ENCODE peak calls at places on chromosomes 5 and 9, in four cellular contexts. I is Karpas-422, L is SK-N-SH, V is PC-3. D is an unnamed sample. For H3K9me2 and H3K27me3, the result is how much of the 10 kb centered on the place peaks cover.

GRCh38 chr5:66840527-66841013 is 244.4 kb downstream of the MAST4 start:
- DNase-seq in V (peak), L (no peak), I (no peak), D (no peak)

GRCh38 chr5:66891184-66891925 is 295.2 kb downstream of the MAST4 start:
- DNase-seq in I (no peak), L (no peak), V (peak), D (peak)

GRCh38 chr5:160245506-160246100 is 16.3 kb downstream of the FABP6 start:
- DNase-seq in V (no peak), L (peak), I (no peak), D (no peak)

GRCh38 chr9:110030632-110031031 is 177.3 kb downstream of the C9orf152 start:
- DNase-seq in L (no peak), V (no peak), I (no peak), D (peak)

GRCh38 chr9:136567651-136568287 is 21.9 kb upstream of the NOTCH1 start:
- DNase-seq in V (peak), L (no peak), I (peak), D (peak)

GRCh38 chr9:126061575-126061974 is 265.1 kb upstream of the MVB12B start:
- DNase-seq in L (no peak), V (no peak), I (no peak), D (no peak)

GRCh38 chr5:15598294-15598902 is 98.4 kb downstream of the FBXL7 start:
- DNase-seq in L (no peak), I (peak), V (peak), D (peak)

GRCh38 chr5:28809811-28810750 is 1771.7 kb upstream of the CDH9 start:
- DNase-seq in V (no peak), I (no peak), L (peak), D (no peak)

GRCh38 chr5:168282120-168282519 is 9.3 kb upstream of the WWC1 start:
- DNase-seq in I (no peak), V (no peak), L (no peak), D (peak)

GRCh38 chr5:80799041-80799440 is 144.3 kb upstream of the DHFR start:
- DNase-seq in V (no peak), L (no peak), I (no peak), D (no peak)

GRCh38 chr9:30078195-30078594 is 2306.2 kb upstream of the ACO1 start:
- DNase-seq in L (no peak), I (no peak), V (no peak), D (no peak)

GRCh38 chr5:157497875-157498611 is 38.0 kb downstream of the NIPAL4 start:
- DNase-seq in L (peak), V (no peak), I (no peak), D (no peak)

GRCh38 chr9:9771314-9771713 is 841.5 kb downstream of the PTPRD start:
- DNase-seq in I (no peak), L (no peak), V (no peak), D (no peak)

GRCh38 chr9:18692240-18692639 is 218.3 kb downstream of the ADAMTSL1 start:
- DNase-seq in I (no peak), V (no peak), L (no peak), D (no peak)

GRCh38 chr5:1917830-1918487 is 35.2 kb upstream of the IRX4 start:
- DNase-seq in I (no peak), V (peak), L (no peak), D (no peak)

GRCh38 chr9:37105169-37105750 is 15.1 kb upstream of the ZCCHC7 start:
- DNase-seq in I (no peak), V (no peak), L (no peak), D (peak)
- H3K9ac ChIP-seq in I (no peak), V (no peak), L (no peak), D (no peak)

GRCh38 chr9:82894961-82895902 is 167.7 kb downstream of the RASEF start:
- DNase-seq in I (no peak), L (peak), V (no peak), D (no peak)
- H3K9me2 ChIP-seq in I (under half), L (under half), V (under half), D (under half)

DNA sequence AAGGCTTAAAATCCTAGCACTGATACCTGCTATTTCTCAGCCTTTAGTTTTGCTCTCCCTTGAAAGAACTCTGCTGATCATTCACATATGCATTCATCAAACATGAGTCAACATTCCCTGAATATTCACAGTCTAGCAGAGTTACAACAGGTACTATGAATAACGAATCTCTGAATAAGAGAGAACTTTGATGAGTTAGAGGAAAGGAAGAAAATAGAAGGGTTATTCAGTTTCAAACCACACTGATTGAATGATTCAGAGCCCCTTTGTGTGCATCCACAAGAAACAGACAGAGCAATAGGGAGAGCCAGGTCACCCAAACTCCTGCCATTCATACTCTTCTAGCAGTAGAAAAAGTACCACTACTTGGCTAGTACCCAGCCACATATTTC is 36.0 kb downstream of the FOXD1 start:
- DNase-seq in V (peak), I (no peak), L (no peak), D (peak)
- H3K27me3 ChIP-seq in V (under half), I (under half), L (under half), D (under half)

GRCh38 chr9:21804336-21804735 is 1.9 kb downstream of the MTAP start:
- DNase-seq in L (no peak), I (no peak), V (no peak), D (no peak)
- H3K9ac ChIP-seq in L (peak), I (peak), V (peak), D (peak)

DNA sequence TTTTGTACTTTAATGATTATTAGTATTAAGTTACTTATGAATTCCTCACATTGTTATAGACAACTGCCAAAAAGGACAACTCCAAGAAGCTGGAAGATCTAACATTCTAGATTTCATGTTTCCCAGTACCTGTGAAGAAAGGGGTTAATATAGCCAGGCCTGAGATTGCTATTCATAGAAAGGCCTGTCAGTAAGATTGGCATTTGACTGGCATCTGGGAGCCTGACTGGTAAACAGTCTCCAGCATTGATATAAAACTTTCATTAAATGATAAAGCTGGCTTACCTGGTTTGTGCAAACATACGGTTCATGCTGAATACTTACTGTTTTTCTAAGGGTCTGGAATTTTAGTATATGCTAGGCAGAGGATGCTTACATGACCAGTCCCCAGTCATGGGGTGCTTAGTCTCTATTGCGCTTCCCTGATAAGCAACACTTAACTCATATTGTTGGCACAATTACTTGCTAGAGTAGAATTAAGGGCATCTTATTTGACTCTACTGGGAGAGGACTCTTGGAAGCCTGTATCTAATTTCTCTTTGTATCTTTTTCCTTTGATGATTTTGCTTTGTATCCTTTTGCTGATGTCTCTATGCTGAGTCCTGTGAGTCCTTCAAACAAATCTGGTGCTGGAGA is 340.4 kb upstream of the SEMA6A start:
- DNase-seq in V (no peak), L (no peak), I (no peak), D (no peak)
- H3K9me2 ChIP-seq in V (under half), L (under half), I (under half), D (under half)

GRCh38 chr9:117718701-117719100 is 14.5 kb downstream of the TLR4 start:
- DNase-seq in L (no peak), V (no peak), I (no peak), D (peak)

GRCh38 chr9:117718085-117718484 is 13.9 kb downstream of the TLR4 start:
- DNase-seq in V (no peak), I (peak), L (no peak), D (peak)

GRCh38 chr9:117714282-117714681 is 10.1 kb downstream of the TLR4 start:
- DNase-seq in I (no peak), L (no peak), V (no peak), D (no peak)

GRCh38 chr9:117719161-117719560 is 15.0 kb downstream of the TLR4 start:
- DNase-seq in L (no peak), V (no peak), I (no peak), D (no peak)

GRCh38 chr9:117715411-117715989 is 11.3 kb downstream of the TLR4 start:
- DNase-seq in V (no peak), L (no peak), I (no peak), D (peak)
- H3K27me3 ChIP-seq in V (under half), L (under half), I (under half), D (under half)

DNA sequence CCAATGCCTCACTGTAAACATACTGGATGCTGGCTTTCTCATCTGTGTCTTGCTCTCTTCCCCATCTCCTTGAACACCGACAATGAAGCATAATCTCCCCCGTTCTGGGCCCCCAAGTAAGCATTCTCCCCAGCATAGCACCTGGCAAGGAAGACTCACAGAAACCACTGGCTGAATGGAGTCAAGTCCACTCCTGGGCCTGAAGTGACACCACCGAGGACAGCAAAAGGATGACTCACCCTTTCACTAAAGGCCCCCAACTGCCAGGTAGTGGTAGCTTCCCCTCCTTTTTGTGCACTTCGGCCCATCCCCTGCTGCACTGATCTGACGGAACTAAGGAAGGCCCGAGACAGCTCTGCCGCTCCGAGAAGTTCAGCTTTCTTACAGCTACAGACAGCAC is 9.4 kb downstream of the VDAC1 start:
- DNase-seq in I (peak), V (no peak), L (no peak), D (peak)
- H3K9ac ChIP-seq in I (no peak), V (no peak), L (no peak), D (peak)

DNA sequence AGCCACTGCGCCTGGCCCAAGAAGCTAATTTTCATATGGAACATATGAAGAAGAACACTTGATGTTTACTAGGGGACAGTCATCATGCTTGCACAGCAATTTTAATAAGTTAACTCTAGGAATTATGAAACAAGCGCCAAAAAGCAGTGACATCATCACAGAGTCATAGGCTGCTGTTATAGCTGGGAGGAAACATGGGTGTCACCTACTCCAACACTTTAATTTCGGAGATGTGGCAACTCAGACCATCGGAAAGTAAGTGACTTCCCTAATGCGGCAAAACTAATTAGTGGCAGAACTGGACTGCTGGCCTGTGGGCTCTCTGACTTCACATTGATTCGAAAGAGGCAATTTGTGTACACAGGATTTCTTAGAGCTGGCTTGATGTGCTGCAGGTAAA is 38.1 kb upstream of the EQTN start:
- DNase-seq in V (no peak), I (no peak), L (no peak), D (no peak)
- H3K9me2 ChIP-seq in V (under half), I (under half), L (under half), D (under half)

GRCh38 chr9:93952119-93952783 is 2.9 kb downstream of the BARX1 start:
- DNase-seq in I (no peak), L (peak), V (no peak), D (no peak)

GRCh38 chr9:93951655-93952118 is 3.5 kb downstream of the BARX1 start:
- DNase-seq in V (no peak), L (peak), I (no peak), D (no peak)

GRCh38 chr9:93953492-93954435 is 1.4 kb downstream of the BARX1 start:
- DNase-seq in L (peak), I (no peak), V (no peak), D (no peak)

GRCh38 chr9:93954436-93955355 is at the start of gene BARX1:
- DNase-seq in L (peak), I (no peak), V (no peak), D (no peak)

DNA sequence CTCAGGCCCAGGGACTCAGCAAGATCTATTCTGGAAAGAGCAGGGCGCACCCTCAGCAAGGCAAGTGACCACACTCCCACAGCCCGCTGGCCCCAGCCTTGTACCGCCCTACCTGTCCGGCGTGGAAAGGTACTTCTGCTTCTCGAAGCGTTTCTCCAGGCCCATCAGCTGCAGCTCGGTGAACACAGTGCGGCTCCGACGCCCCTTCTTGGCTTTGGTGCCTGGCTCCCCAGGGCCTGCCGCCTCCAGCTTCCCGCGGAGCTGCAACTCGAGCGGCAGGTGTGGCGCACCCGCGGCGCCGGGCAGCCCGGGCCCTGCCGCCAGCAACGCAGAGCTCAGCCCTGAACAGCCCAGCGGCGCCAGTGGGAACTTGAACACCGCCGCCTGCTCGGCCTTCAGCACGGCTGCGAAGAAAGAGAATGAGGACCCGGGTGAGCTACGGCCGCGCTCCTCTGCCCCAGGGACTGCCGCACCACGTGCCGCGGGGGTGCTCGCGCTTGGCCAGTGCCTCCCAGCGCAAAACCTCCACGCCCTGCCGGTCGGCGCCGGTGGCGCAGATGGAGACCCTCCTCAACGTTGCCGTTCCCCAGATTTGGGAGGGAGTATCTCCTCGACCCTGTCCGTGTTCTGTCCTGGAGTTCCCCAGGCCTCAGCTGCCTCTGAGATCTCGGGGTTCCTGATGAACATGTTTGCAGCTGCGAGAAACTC is 2.2 kb downstream of the BARX1 start:
- DNase-seq in L (peak), I (no peak), V (no peak), D (no peak)
- H3K27me3 ChIP-seq in L (half or more), I (under half), V (under half), D (half or more)

DNA sequence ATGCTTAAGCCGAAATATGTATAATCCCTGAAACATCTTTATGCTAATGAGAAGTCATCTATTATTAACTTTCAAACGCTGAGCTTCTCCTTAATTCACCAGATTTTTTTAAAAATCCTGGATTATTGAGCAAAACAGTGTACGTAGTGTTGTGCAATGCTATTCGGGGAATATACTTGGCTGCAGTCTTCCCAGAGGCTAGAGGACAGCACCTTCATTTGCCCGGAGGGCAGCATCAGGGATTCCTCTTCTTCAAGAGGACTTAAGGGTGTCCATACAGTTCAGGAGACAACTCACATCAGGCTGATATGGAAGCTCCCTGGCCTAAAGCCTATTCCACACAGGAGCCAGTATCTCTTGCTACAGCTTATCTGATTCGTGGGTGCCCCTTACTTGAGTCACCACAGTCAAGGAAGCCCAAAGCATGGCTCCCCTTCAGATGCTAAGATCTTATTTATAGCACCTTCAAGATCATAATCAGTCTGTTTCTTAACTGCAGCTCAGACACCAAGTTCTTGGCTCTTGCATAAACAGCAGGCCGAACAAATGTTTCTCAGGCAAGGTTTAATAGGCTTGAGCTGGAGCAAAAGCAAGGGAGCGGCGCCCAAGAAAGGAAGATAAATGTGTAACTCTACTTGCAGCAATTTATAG is 29.4 kb downstream of the NUTM2F start:
- DNase-seq in V (no peak), L (no peak), I (no peak), D (no peak)
- H3K9ac ChIP-seq in V (no peak), L (no peak), I (no peak), D (no peak)

D was measured in GM23248.